ENCODE peak calls at places on chromosome 13, in ten cellular contexts. X is breast epithelium, V is SJSA1, S is esophagus muscularis mucosa, C is upper lobe of left lung, Q is fibroblast of lung, A is mesendoderm, Z is adrenal gland, E is mucosa of descending colon, Y is left lung. O is an unnamed sample.

GRCh38 chr13:51097353-51098043 is 13.6 kb downstream of the C13orf42 start:
- DNase-seq in S (no peak), Q (no peak), A (peak; percentile 55), Y (no peak), Z (no peak), X (no peak), E (no peak), V (no peak), C (no peak), O (no peak)

GRCh38 chr13:64871742-64872141 is 2358.4 kb downstream of the PCDH9 start:
- DNase-seq in Y (no peak), Z (no peak), X (no peak), C (no peak), S (no peak), E (no peak), V (no peak), A (no peak), Q (no peak), O (no peak)

GRCh38 chr13:23883255-23883654 is 5.9 kb downstream of the MIPEP start:
- DNase-seq in Z (no peak), E (no peak), S (no peak), Y (no peak), A (no peak), V (no peak), C (no peak), X (no peak), Q (no peak), O (no peak)

GRCh38 chr13:101917475-101917810 is 465.0 kb downstream of the ITGBL1 start:
- DNase-seq in X (no peak), V (no peak), E (no peak), Y (peak; percentile 62), A (no peak), Z (no peak), S (no peak), C (peak; percentile 45), Q (no peak), O (no peak)

GRCh38 chr13:49435992-49436391 is 7.9 kb downstream of the CAB39L start:
- DNase-seq in A (no peak), S (no peak), Z (no peak), Q (peak; percentile 59), V (no peak), Y (no peak), X (no peak), E (no peak), C (no peak), O (no peak)

GRCh38 chr13:102812616-102813287 is 13.8 kb downstream of the BIVM start:
- DNase-seq in X (no peak), C (no peak), Z (no peak), A (peak; percentile 29), E (no peak), V (peak; percentile 55), Q (no peak), S (no peak), Y (no peak), O (no peak)

GRCh38 chr13:112583592-112584277 is 4.2 kb downstream of the TUBGCP3 start:
- DNase-seq in Y (no peak), E (peak; percentile 40), S (peak; percentile 91), X (no peak), A (no peak), Z (peak; percentile 69), Q (no peak), V (no peak), C (no peak), O (no peak)

GRCh38 chr13:46313441-46314257 is 73.4 kb downstream of the RUBCNL start:
- DNase-seq in Z (no peak), Y (no peak), E (no peak), V (no peak), A (no peak), S (no peak), C (no peak), X (no peak), Q (no peak), O (no peak)

GRCh38 chr13:110698689-110699088 is 7.2 kb downstream of the CARS2 start:
- DNase-seq in S (no peak), V (no peak), Z (peak; percentile 18), X (no peak), Y (no peak), E (no peak), C (no peak), Q (no peak), A (no peak), O (no peak)

GRCh38 chr13:35496761-35497386 is 20.4 kb upstream of the MAB21L1 start:
- DNase-seq in Y (no peak), Q (peak; percentile 49), X (no peak), V (no peak), Z (no peak), E (no peak), S (no peak), C (no peak), A (no peak), O (no peak)

GRCh38 chr13:49292742-49293498 is 45.2 kb downstream of the CDADC1 start:
- DNase-seq in V (peak; percentile 19), C (no peak), Q (peak; percentile 94), Y (no peak), S (no peak), E (peak; percentile 33), A (no peak), Z (peak; percentile 73), X (no peak), O (no peak)

GRCh38 chr13:26707122-26708006 is 53.2 kb downstream of the GPR12 start:
- DNase-seq in S (peak; percentile 78), C (no peak), Q (peak; percentile 46), V (no peak), X (no peak), Y (no peak), Z (peak; percentile 68), E (peak; percentile 53), A (peak; percentile 82), O (no peak)

GRCh38 chr13:78609464-78610205 is 6.3 kb upstream of the POU4F1 start:
- DNase-seq in C (peak; percentile 64), S (no peak), Z (no peak), Y (peak; percentile 78), A (peak; percentile 65), E (no peak), Q (peak; percentile 6), V (no peak), X (no peak), O (no peak)

GRCh38 chr13:46103037-46103436 is 1.8 kb downstream of the CPB2 start:
- DNase-seq in A (no peak), S (no peak), Y (no peak), E (no peak), V (no peak), X (no peak), C (no peak), Z (no peak), Q (no peak), O (no peak)

GRCh38 chr13:51645154-51645650 is 60.9 kb downstream of the WDFY2 start:
- DNase-seq in X (no peak), V (peak; percentile 33), Q (peak; percentile 90), Z (no peak), Y (no peak), E (no peak), C (no peak), A (peak; percentile 84), S (no peak), O (no peak)

GRCh38 chr13:108120332-108120731 is 95.0 kb downstream of the LIG4 start:
- DNase-seq in V (no peak), Q (no peak), Z (no peak), A (no peak), X (no peak), S (no peak), E (no peak), Y (no peak), C (no peak), O (no peak)

GRCh38 chr13:112840472-112841302 is 128.3 kb upstream of the MCF2L start:
- DNase-seq in X (no peak), Q (no peak), Y (no peak), E (no peak), V (no peak), C (peak; percentile 84), A (no peak), Z (no peak), S (no peak), O (no peak)

DNA sequence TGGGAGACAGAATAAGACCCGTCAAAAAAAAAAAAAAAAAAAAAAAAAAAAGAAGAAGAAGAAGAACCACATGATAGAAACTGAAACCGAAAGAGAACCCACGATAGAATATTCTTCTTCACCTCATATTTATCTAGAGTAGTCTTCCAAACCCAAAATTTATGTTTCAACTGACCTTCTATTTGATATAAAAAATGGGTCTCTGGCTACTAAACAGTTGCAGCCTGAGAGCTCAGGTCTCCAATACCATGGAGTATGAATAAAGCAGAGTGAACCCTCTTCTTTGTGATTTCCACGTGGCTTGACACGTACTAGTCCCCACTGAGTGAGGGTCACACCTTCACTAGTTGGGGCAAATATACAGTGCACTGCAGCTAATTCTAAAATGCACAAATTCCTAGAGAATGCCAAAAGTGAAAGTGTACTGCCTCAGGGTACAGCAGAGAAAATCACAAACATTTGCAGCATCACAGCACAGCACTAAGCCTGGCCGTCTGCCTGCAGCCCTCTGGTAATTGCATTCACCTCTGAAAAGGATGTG is 30.8 kb upstream of the RFC3 start:
- DNase-seq in X (no peak), V (peak; percentile 27), S (no peak), E (no peak), A (no peak), Q (no peak), C (no peak), Y (no peak), Z (no peak), O (no peak)
- H3K4me3 ChIP-seq in X (peak overlapping the region; percentile 58), V (peak overlapping the region; percentile 35), S (peak overlapping the region; percentile 31), E (no peak overlapping the region), A (no peak overlapping the region), Q (peak overlapping the region; percentile 54), C (peak overlapping the region; percentile 21), Y (peak overlapping the region; percentile 4), Z (peak overlapping the region; percentile 42), O (peak overlapping the region; percentile 17)

GRCh38 chr13:40984670-40985366 is 34.3 kb downstream of the ELF1 start:
- DNase-seq in A (no peak), Z (no peak), S (no peak), V (peak; percentile 12), X (no peak), Q (no peak), C (no peak), E (no peak), Y (no peak), O (no peak)
- H3K4me1 ChIP-seq in A (no peaks in the 10 kb centered on the region), Z (peaks cover 61% of the 10 kb centered on the region), S (peaks cover 34% of the 10 kb centered on the region), V (peaks cover 11% of the 10 kb centered on the region), X (no peaks in the 10 kb centered on the region), Q (peaks cover 4% of the 10 kb centered on the region), C (peaks cover 36% of the 10 kb centered on the region), E (peaks cover 39% of the 10 kb centered on the region), Y (peaks cover 21% of the 10 kb centered on the region), O (peaks cover 37% of the 10 kb centered on the region)

DNA sequence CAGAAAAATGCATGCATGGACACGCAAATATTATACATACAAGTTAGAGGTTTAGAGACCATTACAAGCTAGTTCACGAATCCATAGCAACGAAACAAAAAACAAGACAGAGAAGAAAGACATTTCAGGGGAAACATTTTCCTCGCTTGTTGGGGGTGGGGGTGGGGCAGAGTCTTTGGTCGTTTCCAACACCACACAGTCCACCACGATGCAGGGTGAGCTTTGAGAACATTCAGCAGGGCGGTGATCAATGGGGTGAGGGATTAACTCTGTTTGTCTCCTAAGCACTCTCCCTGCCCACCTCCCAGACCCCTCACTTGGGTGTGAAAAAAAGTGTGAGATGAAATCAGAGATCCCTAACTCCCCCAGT is 631 bp downstream of the OXGR1 start:
- DNase-seq in V (no peak), E (peak; percentile 12), A (peak; percentile 43), X (no peak), Y (no peak), Z (no peak), Q (no peak), C (no peak), S (no peak), O (no peak)
- H3K4me3 ChIP-seq in V (no peak overlapping the region), E (no peak overlapping the region), A (peak overlapping the region; percentile 33), X (peak overlapping the region; percentile 83), Y (peak overlapping the region; percentile 23), Z (no peak overlapping the region), Q (peak overlapping the region; percentile 50), C (peak overlapping the region; percentile 33), S (peak overlapping the region; percentile 50), O (peak overlapping the region; percentile 11)

GRCh38 chr13:99225078-99225477 is 24.4 kb downstream of the UBAC2 start:
- DNase-seq in Q (no peak), S (no peak), Z (no peak), V (no peak), C (no peak), A (no peak), Y (no peak), X (no peak), E (no peak), O (no peak)
- H3K4me1 ChIP-seq in Q (peaks cover 5% of the 10 kb centered on the region), S (peaks cover 37% of the 10 kb centered on the region), Z (peaks cover 27% of the 10 kb centered on the region), V (peaks cover 31% of the 10 kb centered on the region), C (peaks cover 21% of the 10 kb centered on the region), A (peaks cover 7% of the 10 kb centered on the region), Y (no peaks in the 10 kb centered on the region), X (no peaks in the 10 kb centered on the region), E (no peaks in the 10 kb centered on the region), O (no peaks in the 10 kb centered on the region)